ENCODE peak calls at places on chromosomes 1 and 21, in four cellular contexts. S, Y, M and P are unnamed samples.

GRCh38 chr1:158396646-158397045 is 2.6 kb downstream of the OR10T2 start:
- DNase-seq in S (no peak), Y (no peak), M (no peak), P (no peak)

GRCh38 chr21:45308211-45309068 is 20.7 kb upstream of the POFUT2 start:
- DNase-seq in S (peak; percentile 88), Y (peak; percentile 93), M (no peak), P (no peak)

GRCh38 chr21:23245231-23245630 is 2247.0 kb downstream of the NCAM2 start:
- DNase-seq in S (no peak), Y (no peak), M (no peak), P (no peak)

GRCh38 chr1:77824083-77824482 is 44.6 kb downstream of the MIGA1 start:
- DNase-seq in S (peak; percentile 73), Y (peak; percentile 62), M (peak; percentile 12), P (peak; percentile 53)

GRCh38 chr1:20198296-20198695 is 12.0 kb upstream of the PLA2G2C start:
- DNase-seq in S (no peak), Y (no peak), M (no peak), P (no peak)

GRCh38 chr1:58584082-58584895 is 7.2 kb upstream of the TACSTD2 start:
- DNase-seq in S (peak; percentile 97), Y (peak; percentile 97), M (peak; percentile 87), P (peak; percentile 94)

GRCh38 chr1:175400811-175401210 is 208.2 kb upstream of the KIAA0040 start:
- DNase-seq in S (no peak), Y (no peak), M (no peak), P (no peak)

GRCh38 chr21:43600642-43601397 is 58.5 kb downstream of the HSF2BP start:
- DNase-seq in S (peak; percentile 98), Y (peak; percentile 93), M (no peak), P (peak; percentile 73)

GRCh38 chr1:39900662-39901485 is 843 bp downstream of the MYCL start:
- DNase-seq in S (no peak), Y (peak; percentile 42), M (no peak), P (no peak)

GRCh38 chr1:216332462-216332861 is 90.8 kb downstream of the USH2A start:
- DNase-seq in S (no peak), Y (no peak), M (no peak), P (no peak)

GRCh38 chr1:37047487-37047886 is 13.2 kb upstream of the GRIK3 start:
- DNase-seq in S (no peak), Y (no peak), M (no peak), P (no peak)

GRCh38 chr1:110718452-110718851 is 43.7 kb upstream of the KCNA3 start:
- DNase-seq in S (no peak), Y (no peak), M (no peak), P (no peak)

GRCh38 chr1:169708633-169709032 is 2.8 kb downstream of the SELL start:
- DNase-seq in S (no peak), Y (no peak), M (no peak), P (no peak)
- H3K4me3 ChIP-seq in S (no peak overlapping the region), Y (no peak overlapping the region), M (no peak overlapping the region), P (no peak overlapping the region)

GRCh38 chr1:38826262-38826661 is 33.3 kb downstream of the RRAGC start:
- DNase-seq in S (peak; percentile 13), Y (no peak), M (no peak), P (no peak)
- H3K27me3 ChIP-seq in S (peaks cover 6% of the 10 kb centered on the region), Y (peaks cover 17% of the 10 kb centered on the region), M (peaks cover 4% of the 10 kb centered on the region), P (peaks cover 17% of the 10 kb centered on the region)

GRCh38 chr1:201169971-201170532 is 15.8 kb upstream of the TMEM9 start:
- DNase-seq in S (no peak), Y (no peak), M (no peak), P (no peak)
- H3K4me3 ChIP-seq in S (peak overlapping the region; percentile 76), Y (no peak overlapping the region), M (peak overlapping the region; percentile 61), P (no peak overlapping the region)

GRCh38 chr1:17539526-17540254 is at the start of gene ARHGEF10L:
- DNase-seq in S (no peak), Y (peak; percentile 27), M (no peak), P (no peak)
- H3K27me3 ChIP-seq in S (no peaks in the 10 kb centered on the region), Y (no peaks in the 10 kb centered on the region), M (no peaks in the 10 kb centered on the region), P (no peaks in the 10 kb centered on the region)

GRCh38 chr1:151811181-151811580 is 6.0 kb upstream of the LINGO4 start:
- DNase-seq in S (no peak), Y (peak; percentile 55), M (no peak), P (no peak)
- H3K4me3 ChIP-seq in S (no peak overlapping the region), Y (no peak overlapping the region), M (no peak overlapping the region), P (no peak overlapping the region)

GRCh38 chr1:17213433-17214148 is 8.7 kb downstream of the PADI1 start:
- DNase-seq in S (no peak), Y (no peak), M (no peak), P (no peak)
- H3K27me3 ChIP-seq in S (peaks cover 16% of the 10 kb centered on the region), Y (no peaks in the 10 kb centered on the region), M (peaks cover 9% of the 10 kb centered on the region), P (no peaks in the 10 kb centered on the region)

GRCh38 chr1:211381481-211382181 is 55.0 kb downstream of the TRAF5 start:
- DNase-seq in S (no peak), Y (no peak), M (no peak), P (no peak)

GRCh38 chr1:211382714-211383480 is 56.3 kb downstream of the TRAF5 start:
- DNase-seq in S (peak; percentile 94), Y (peak; percentile 96), M (peak; percentile 90), P (peak; percentile 62)

GRCh38 chr1:211379446-211379845 is 52.8 kb downstream of the TRAF5 start:
- DNase-seq in S (no peak), Y (no peak), M (no peak), P (no peak)

GRCh38 chr1:211384524-211384923 is 57.9 kb downstream of the TRAF5 start:
- DNase-seq in S (no peak), Y (no peak), M (no peak), P (no peak)

GRCh38 chr1:211382182-211382713 is 55.6 kb downstream of the TRAF5 start:
- DNase-seq in S (no peak), Y (no peak), M (no peak), P (no peak)
- H3K4me3 ChIP-seq in S (peak overlapping the region; percentile 82), Y (peak overlapping the region; percentile 60), M (peak overlapping the region; percentile 89), P (peak overlapping the region; percentile 71)

DNA sequence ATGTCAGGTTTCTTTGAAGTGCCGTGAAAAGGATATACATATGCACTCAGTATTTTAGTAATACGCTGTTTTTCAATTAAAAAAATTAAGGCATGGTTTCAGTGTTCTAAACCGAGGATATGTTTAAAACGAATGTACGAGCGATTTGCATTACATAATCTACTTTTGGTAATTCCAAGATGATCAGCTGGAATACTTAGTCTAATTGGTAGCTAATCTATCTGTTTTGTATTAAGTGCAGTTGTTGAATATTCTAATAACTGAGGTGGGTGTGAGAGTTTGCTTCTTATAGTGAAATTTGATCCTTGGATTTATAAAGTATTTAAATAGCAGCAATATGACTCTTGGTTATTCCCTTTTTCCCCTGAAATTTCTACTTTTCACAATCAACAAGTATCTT is 1.3 kb downstream of the RNF2 start:
- DNase-seq in S (no peak), Y (no peak), M (no peak), P (no peak)
- H3K27me3 ChIP-seq in S (no peaks in the 10 kb centered on the region), Y (peaks cover 1% of the 10 kb centered on the region), M (no peaks in the 10 kb centered on the region), P (no peaks in the 10 kb centered on the region)

DNA sequence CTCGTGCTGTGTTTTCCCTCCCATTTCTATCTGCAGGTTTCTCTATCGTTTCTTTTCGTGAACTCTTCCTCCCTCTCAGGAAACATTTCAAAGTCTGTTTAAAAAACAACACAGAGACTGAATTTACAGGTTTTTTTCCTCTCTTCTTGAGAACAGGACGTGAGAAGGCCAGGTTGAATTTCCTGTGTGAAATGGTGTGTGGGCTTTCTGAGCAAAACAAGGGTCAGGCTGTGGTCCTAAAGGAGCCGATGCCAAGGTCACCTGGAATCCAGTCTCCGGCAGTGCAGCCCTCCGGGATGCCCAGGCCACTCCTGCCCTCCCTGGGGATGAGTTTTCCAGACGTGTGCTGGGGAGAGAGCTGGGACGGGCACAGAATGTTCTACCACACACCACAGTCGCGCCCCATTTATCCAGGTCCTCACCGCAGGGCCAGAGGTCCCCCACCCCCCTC is 62.7 kb upstream of the RUNX3 start:
- DNase-seq in S (no peak), Y (no peak), M (no peak), P (no peak)
- H3K4me3 ChIP-seq in S (no peak overlapping the region), Y (no peak overlapping the region), M (no peak overlapping the region), P (no peak overlapping the region)